ENCODE peak calls at places on chromosomes 13 and 19, in ten cellular contexts. M is fibroblast of mammary gland, O is tibial artery, F is SK-N-SH, B is transverse colon, Z is mammary epithelial cell, I is pancreas, Q is IMR-90, N is omental fat pad, E is neural progenitor cell. H is an unnamed sample.

GRCh38 chr13:96089749-96090239 is at the start of gene HS6ST3:
- DNase-seq in N (no peak), E (peak), Q (no peak), Z (peak), B (no peak), M (no peak), F (peak), I (peak), O (peak), H (peak)

GRCh38 chr13:49679244-49679643 is 12.0 kb downstream of the EBPL start:
- DNase-seq in N (no peak), E (no peak), B (no peak), Q (peak), O (no peak), F (no peak), I (no peak), Z (no peak), M (no peak), H (peak)

GRCh38 chr19:40245506-40246128 is 19.1 kb upstream of the CCNP start:
- DNase-seq in O (no peak), B (no peak), N (no peak), E (no peak), Z (no peak), I (no peak), M (no peak), Q (no peak), F (no peak), H (no peak)

GRCh38 chr19:4997297-4997696 is 28.4 kb downstream of the KDM4B start:
- DNase-seq in B (no peak), F (no peak), N (no peak), Q (no peak), M (no peak), I (no peak), E (no peak), Z (no peak), O (no peak), H (no peak)

GRCh38 chr19:46371371-46371901 is 24.5 kb downstream of the PPP5C start:
- DNase-seq in Q (peak), B (no peak), N (no peak), Z (peak), I (no peak), M (no peak), F (no peak), O (no peak), E (no peak), H (no peak)

GRCh38 chr19:35436477-35437141 is 11.4 kb upstream of the FFAR2 start:
- DNase-seq in E (no peak), Z (peak), B (peak), Q (no peak), F (no peak), N (no peak), O (no peak), M (peak), I (peak), H (peak)

GRCh38 chr13:99989376-99990044 is 7.9 kb downstream of the ZIC2 start:
- DNase-seq in Q (no peak), I (no peak), O (no peak), N (no peak), B (no peak), E (peak), F (peak), M (no peak), Z (no peak), H (no peak)

GRCh38 chr13:49042476-49042875 is 66.8 kb downstream of the FNDC3A start:
- DNase-seq in N (no peak), B (no peak), F (no peak), M (no peak), O (no peak), E (no peak), Q (peak), I (no peak), Z (no peak), H (no peak)

GRCh38 chr13:92941167-92941566 is 285.4 kb upstream of the GPC6 start:
- DNase-seq in Z (no peak), E (no peak), Q (no peak), I (no peak), O (no peak), F (no peak), B (no peak), M (no peak), N (no peak), H (no peak)

GRCh38 chr13:20565120-20565736 is 1.7 kb upstream of the IFT88 start:
- DNase-seq in E (no peak), B (no peak), M (no peak), Q (no peak), O (no peak), N (no peak), I (no peak), F (no peak), Z (peak), H (no peak)

GRCh38 chr13:41193469-41193868 is 900 bp downstream of the KBTBD7 start:
- DNase-seq in Z (no peak), E (no peak), I (no peak), M (no peak), O (no peak), N (no peak), Q (no peak), B (no peak), F (no peak), H (no peak)

GRCh38 chr13:101757446-101758039 is 305.1 kb downstream of the ITGBL1 start:
- DNase-seq in M (peak), O (no peak), B (no peak), I (no peak), N (no peak), E (peak), F (peak), Z (peak), Q (peak), H (peak)

GRCh38 chr19:38015771-38016170 is 108.8 kb downstream of the SIPA1L3 start:
- DNase-seq in Q (no peak), N (no peak), E (no peak), I (no peak), B (no peak), Z (no peak), O (no peak), M (no peak), F (no peak), H (no peak)

GRCh38 chr13:28820099-28821051 is at the start of gene MTUS2:
- DNase-seq in E (peak), O (no peak), Q (no peak), N (no peak), F (no peak), B (no peak), M (no peak), Z (peak), I (peak), H (no peak)

GRCh38 chr13:29136341-29136740 is 316.2 kb downstream of the MTUS2 start:
- DNase-seq in I (no peak), E (no peak), Q (no peak), N (no peak), M (no peak), Z (no peak), F (no peak), B (no peak), O (no peak), H (no peak)

GRCh38 chr19:33906578-33907335 is 110.1 kb downstream of the KCTD15 start:
- DNase-seq in Z (peak), Q (peak), N (no peak), E (peak), F (no peak), I (peak), M (peak), O (no peak), B (no peak), H (peak)

GRCh38 chr13:113650731-113651148 is 7.3 kb downstream of the ATP4B start:
- DNase-seq in B (peak), Q (no peak), E (no peak), I (peak), M (no peak), O (peak), N (no peak), F (no peak), Z (no peak), H (no peak)

GRCh38 chr13:50170447-50171037 is 155.3 kb downstream of the KCNRG start:
- DNase-seq in Q (peak), B (no peak), F (no peak), I (no peak), O (no peak), M (peak), E (no peak), Z (peak), N (no peak), H (peak)

GRCh38 chr19:24062222-24062621 is 24.8 kb upstream of the ZNF254 start:
- DNase-seq in I (no peak), Q (peak), Z (no peak), N (no peak), F (no peak), E (no peak), M (peak), B (no peak), O (no peak), H (no peak)

GRCh38 chr13:81017525-81018152 is 676.7 kb upstream of the SPRY2 start:
- DNase-seq in F (peak), E (peak), O (no peak), M (peak), N (no peak), Q (peak), Z (peak), I (no peak), B (no peak), H (peak)

GRCh38 chr19:37082307-37082706 is 4.1 kb downstream of the ZNF420 start:
- DNase-seq in Q (no peak), B (no peak), Z (no peak), M (no peak), O (no peak), E (no peak), F (no peak), N (no peak), I (no peak), H (no peak)

GRCh38 chr13:42653694-42654093 is 79.7 kb downstream of the TNFSF11 start:
- DNase-seq in F (no peak), M (no peak), B (no peak), N (no peak), O (no peak), E (no peak), Z (no peak), I (no peak), Q (no peak), H (no peak)

GRCh38 chr19:34299576-34299975 is 45.2 kb downstream of the GARRE1 start:
- DNase-seq in F (no peak), N (no peak), Q (no peak), B (no peak), I (no peak), O (no peak), E (no peak), Z (no peak), M (no peak), H (no peak)

GRCh38 chr13:90233933-90234672 is 1113.4 kb upstream of the MIR17HG start:
- DNase-seq in E (no peak), O (no peak), I (no peak), Z (no peak), B (no peak), F (no peak), Q (no peak), N (no peak), M (peak), H (no peak)

GRCh38 chr19:1295169-1296012 is 9.7 kb downstream of the EFNA2 start:
- DNase-seq in O (no peak), M (no peak), N (no peak), Q (no peak), E (peak), I (peak), Z (no peak), B (no peak), F (peak), H (no peak)

GRCh38 chr13:43003010-43003409 is 11.0 kb upstream of the EPSTI1 start:
- DNase-seq in Q (peak), B (no peak), O (no peak), E (no peak), Z (peak), M (peak), F (no peak), N (no peak), I (no peak), H (peak)

GRCh38 chr19:5561559-5561958 is 6.2 kb downstream of the TINCR start:
- DNase-seq in I (no peak), B (no peak), M (no peak), O (no peak), N (no peak), F (peak), E (no peak), Z (no peak), Q (no peak), H (no peak)

GRCh38 chr13:32229443-32229842 is 85.7 kb downstream of the ZAR1L start:
- DNase-seq in F (no peak), Z (no peak), O (no peak), E (no peak), M (no peak), B (no peak), N (no peak), Q (peak), I (no peak), H (no peak)

GRCh38 chr19:58274771-58275199 is 4.0 kb upstream of the ZNF8 start:
- DNase-seq in F (no peak), B (no peak), Q (peak), I (no peak), O (no peak), Z (peak), M (peak), N (no peak), E (no peak), H (peak)

GRCh38 chr19:3278749-3279148 is 54.3 kb downstream of the CELF5 start:
- DNase-seq in I (no peak), M (no peak), F (no peak), N (no peak), E (no peak), O (no peak), B (no peak), Z (no peak), Q (no peak), H (no peak)

GRCh38 chr19:55070755-55071502 is 4.7 kb upstream of the EPS8L1 start:
- DNase-seq in Q (peak), M (peak), E (no peak), B (peak), F (no peak), I (no peak), Z (peak), N (no peak), O (no peak), H (peak)

GRCh38 chr19:33040994-33041827 is 23.5 kb downstream of the RHPN2 start:
- DNase-seq in O (no peak), M (peak), Z (peak), F (no peak), B (peak), N (no peak), Q (no peak), I (peak), E (no peak), H (peak)

GRCh38 chr13:60139272-60139671 is 24.5 kb downstream of the DIAPH3 start:
- DNase-seq in F (no peak), O (no peak), E (no peak), I (no peak), Z (no peak), N (no peak), B (no peak), Q (peak), M (no peak), H (no peak)

GRCh38 chr19:32647361-32647760 is 27.6 kb downstream of the ANKRD27 start:
- DNase-seq in M (no peak), F (peak), N (no peak), B (no peak), I (no peak), E (no peak), O (no peak), Z (no peak), Q (no peak), H (no peak)

GRCh38 chr19:32650671-32651070 is 24.3 kb downstream of the ANKRD27 start:
- DNase-seq in B (no peak), Q (no peak), E (no peak), I (no peak), M (no peak), Z (no peak), N (no peak), F (no peak), O (no peak), H (no peak)

GRCh38 chr19:31416548-31416947 is 67.3 kb upstream of the TSHZ3 start:
- DNase-seq in N (no peak), Z (no peak), I (no peak), Q (no peak), F (no peak), B (no peak), E (no peak), O (no peak), M (no peak), H (no peak)

GRCh38 chr19:31415322-31415721 is 66.1 kb upstream of the TSHZ3 start:
- DNase-seq in Q (no peak), I (no peak), Z (no peak), F (no peak), M (no peak), B (no peak), N (no peak), O (no peak), E (no peak), H (no peak)

GRCh38 chr19:31418692-31419430 is 69.6 kb upstream of the TSHZ3 start:
- DNase-seq in N (no peak), E (no peak), I (no peak), Q (no peak), M (no peak), Z (no peak), F (no peak), O (no peak), B (no peak), H (no peak)

GRCh38 chr19:31419871-31420430 is 70.7 kb upstream of the TSHZ3 start:
- DNase-seq in Z (no peak), O (no peak), B (no peak), F (no peak), E (peak), I (no peak), Q (no peak), N (no peak), M (no peak), H (no peak)

DNA sequence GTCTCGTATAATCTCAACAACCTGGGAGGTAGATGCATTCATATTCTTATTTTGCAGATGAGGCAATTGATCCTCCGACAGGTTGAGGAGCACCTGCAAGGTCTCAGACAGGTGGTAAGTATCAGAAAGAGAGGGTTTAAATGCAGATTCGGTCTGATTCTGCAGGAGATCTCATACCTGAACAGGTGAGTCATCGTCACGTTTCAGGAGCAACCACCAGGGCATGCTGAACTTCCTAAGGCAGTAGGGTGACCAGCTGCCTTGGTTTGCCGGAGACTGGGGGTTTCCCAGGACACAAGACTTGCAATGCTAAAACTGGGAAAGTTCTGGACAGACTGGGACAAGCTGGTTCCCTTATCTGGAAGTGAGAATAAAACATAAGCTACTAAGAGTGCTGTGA is 68.8 kb upstream of the TSHZ3 start:
- DNase-seq in N (no peak), F (no peak), O (no peak), B (no peak), M (no peak), E (no peak), Z (peak), Q (no peak), I (no peak), H (no peak)
- TF ChIP-seq CTCF in N (no peak), F (no peak), O (no peak), B (no peak), M (no peak), E (no peak), Z (no peak), Q (no peak), I (no peak), H (no peak)

DNA sequence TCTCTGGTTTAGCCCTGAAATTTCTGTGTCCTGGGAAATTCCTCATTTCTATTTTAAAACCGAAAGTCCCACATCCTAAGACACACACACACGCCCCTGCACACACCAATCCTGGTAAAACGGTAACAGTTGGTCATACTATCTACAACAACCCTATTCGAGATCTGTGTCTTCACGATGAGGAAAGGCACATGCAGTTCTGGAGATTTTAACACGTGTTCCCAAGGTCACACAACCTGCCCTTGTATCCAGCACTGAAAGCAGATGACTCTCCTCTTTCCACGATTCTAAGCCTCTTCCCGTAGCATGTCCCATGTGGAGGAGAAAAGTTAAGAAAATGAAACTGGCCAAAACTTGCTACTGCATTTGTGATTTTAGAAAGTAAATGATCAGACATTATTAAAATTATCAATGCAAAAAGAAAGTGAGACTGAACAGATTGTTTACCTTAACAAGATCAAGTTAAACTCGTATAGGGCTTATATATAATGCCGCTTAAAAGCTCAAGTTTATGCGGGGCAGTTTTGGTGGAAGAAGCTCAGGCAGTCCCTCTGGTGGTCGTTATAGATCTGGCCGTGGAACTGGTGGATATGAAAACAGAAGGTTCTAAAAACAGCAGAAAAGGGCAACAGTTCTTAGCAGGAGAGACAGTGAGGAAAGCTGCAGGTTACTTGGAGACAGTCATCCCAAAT is 32.7 kb downstream of the VSTM1 start:
- DNase-seq in B (no peak), N (no peak), E (no peak), Z (no peak), Q (peak), I (no peak), F (no peak), O (no peak), M (peak), H (peak)
- TF ChIP-seq CTCF in B (no peak), N (no peak), E (peak), Z (no peak), Q (peak), I (no peak), F (peak), O (no peak), M (peak), H (no peak)

GRCh38 chr19:42560731-42561130 is 32.5 kb upstream of the CEACAM1 start:
- DNase-seq in Q (no peak), I (no peak), Z (no peak), F (no peak), M (no peak), O (no peak), E (no peak), B (no peak), N (no peak), H (no peak)

GRCh38 chr19:42555801-42556200 is 27.5 kb upstream of the CEACAM1 start:
- DNase-seq in I (no peak), E (no peak), B (no peak), F (no peak), Z (no peak), Q (no peak), O (no peak), N (no peak), M (no peak), H (no peak)

GRCh38 chr19:42563352-42564210 is 31.1 kb downstream of the CEACAM8 start:
- DNase-seq in Z (peak), I (no peak), B (peak), E (peak), M (peak), F (peak), N (no peak), Q (peak), O (no peak), H (peak)

DNA sequence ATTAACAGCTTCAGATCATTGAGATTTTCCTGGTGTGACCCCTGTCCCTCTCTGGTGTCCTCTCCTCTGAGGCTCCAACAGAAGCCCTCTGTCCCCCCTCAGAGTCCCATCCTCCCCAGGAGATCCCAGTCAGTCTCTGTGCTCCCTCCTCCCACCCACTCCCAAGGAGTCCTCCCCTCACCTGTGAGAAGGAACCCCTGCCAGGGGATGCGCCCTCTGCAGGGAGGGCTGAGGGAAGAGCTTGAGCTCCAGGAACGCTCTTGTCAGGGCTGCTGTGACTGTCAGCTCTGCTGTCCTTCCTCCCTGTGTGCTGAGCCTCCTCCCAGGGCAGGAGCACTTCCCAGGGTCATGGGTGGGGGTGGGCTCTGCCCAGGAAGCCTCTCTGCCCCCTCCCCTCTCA is 33.2 kb downstream of the CEACAM8 start:
- DNase-seq in B (no peak), M (no peak), N (no peak), E (no peak), I (no peak), O (no peak), Q (no peak), F (no peak), Z (no peak), H (no peak)
- TF ChIP-seq CTCF in B (no peak), M (no peak), N (no peak), E (no peak), I (no peak), O (no peak), Q (no peak), F (no peak), Z (no peak), H (no peak)

DNA sequence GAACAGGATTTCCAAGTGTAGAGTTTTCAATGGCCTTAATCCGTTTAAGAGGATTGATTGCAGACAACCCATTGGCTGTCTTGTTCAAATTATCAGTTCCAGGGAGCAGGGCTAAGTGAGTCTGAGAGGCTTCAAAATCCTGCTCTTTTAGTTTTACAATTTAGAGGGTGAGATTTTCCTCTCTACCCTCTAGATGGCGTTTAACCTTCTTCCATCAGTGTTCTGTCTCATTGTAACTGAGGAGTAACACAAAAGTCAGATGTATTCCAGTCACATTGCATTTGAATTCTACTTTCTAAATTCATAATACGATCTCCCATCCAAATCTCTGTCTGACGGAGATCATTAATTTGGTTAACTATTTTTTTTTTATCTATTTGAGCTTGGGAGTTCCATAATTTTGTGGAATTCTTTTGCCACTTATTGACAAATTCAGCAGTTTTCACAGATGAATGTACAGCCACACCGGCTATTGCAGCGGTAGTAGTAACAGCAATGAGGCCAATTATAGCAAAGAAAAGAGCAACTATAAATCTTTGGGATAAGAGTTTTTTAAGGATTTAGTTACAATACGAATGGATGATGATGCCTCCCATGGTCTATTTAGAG is 7.8 kb upstream of the C19orf84 start:
- DNase-seq in E (peak), F (peak), M (peak), B (no peak), Q (peak), I (no peak), N (no peak), Z (no peak), O (no peak), H (peak)
- TF ChIP-seq CTCF in E (peak), F (peak), M (peak), B (peak), Q (peak), I (peak), N (no peak), Z (peak), O (peak), H (peak)